ENCODE peak calls at places on chromosomes 6 and 20, in seven cellular contexts. V is CD8-positive, alpha-beta T cell; Q is tibial artery; Z is lung; M is ovary; U is MM.1S; C is PC-9. R is an unnamed sample.

GRCh38 chr6:20584100-20584731 is 50.0 kb downstream of the CDKAL1 start:
- DNase-seq in V (no peak), Q (no peak), Z (no peak), M (no peak), U (no peak), C (no peak), R (no peak)

GRCh38 chr20:10319855-10320254 is 101.2 kb downstream of the SNAP25 start:
- DNase-seq in V (no peak), Q (no peak), Z (no peak), M (no peak), U (no peak), C (no peak), R (no peak)

GRCh38 chr20:1895674-1896496 is 678 bp downstream of the SIRPA start:
- DNase-seq in V (no peak), Q (peak; percentile 75), Z (no peak), M (no peak), U (no peak), C (no peak), R (no peak)

GRCh38 chr20:35215066-35215956 is 11.2 kb upstream of the MMP24 start:
- DNase-seq in V (no peak), Q (no peak), Z (no peak), M (no peak), U (no peak), C (peak; percentile 98), R (peak; percentile 92)

GRCh38 chr6:150775400-150775799 is 90.1 kb upstream of the MTHFD1L start:
- DNase-seq in V (no peak), Q (no peak), Z (no peak), M (no peak), U (no peak), C (no peak), R (no peak)

GRCh38 chr6:101607286-101607685 is 213.8 kb downstream of the GRIK2 start:
- DNase-seq in V (no peak), Q (no peak), Z (no peak), M (no peak), U (no peak), C (no peak), R (no peak)

GRCh38 chr20:16709017-16709416 is 20.8 kb upstream of the SNRPB2 start:
- DNase-seq in V (no peak), Q (no peak), Z (no peak), M (no peak), U (peak; percentile 69), C (no peak), R (no peak)

GRCh38 chr6:149935246-149935645 is 6.6 kb upstream of the ULBP2 start:
- DNase-seq in V (no peak), Q (no peak), Z (no peak), M (no peak), U (no peak), C (no peak), R (no peak)

GRCh38 chr6:168206186-168206585 is 113.4 kb downstream of the DACT2 start:
- DNase-seq in V (no peak), Q (peak; percentile 77), Z (no peak), M (no peak), U (no peak), C (no peak), R (no peak)

GRCh38 chr6:127618729-127619128 is 41.8 kb downstream of the C6orf58 start:
- DNase-seq in V (no peak), Q (no peak), Z (no peak), M (no peak), U (no peak), C (peak; percentile 21), R (peak; percentile 32)

GRCh38 chr6:15246217-15247211 is 645 bp downstream of the JARID2 start:
- DNase-seq in V (no peak), Q (no peak), Z (no peak), M (no peak), U (peak; percentile 48), C (no peak), R (no peak)

GRCh38 chr6:88141641-88142298 is 24.4 kb downstream of the CNR1 start:
- DNase-seq in V (no peak), Q (no peak), Z (no peak), M (no peak), U (no peak), C (no peak), R (no peak)

GRCh38 chr20:58891686-58892125 is 39.2 kb downstream of the GNAS start:
- DNase-seq in V (peak; percentile 68), Q (peak; percentile 74), Z (no peak), M (peak; percentile 41), U (peak; percentile 40), C (no peak), R (no peak)

GRCh38 chr6:157615411-157615763 is 207.7 kb upstream of the SNX9 start:
- DNase-seq in V (no peak), Q (peak; percentile 24), Z (no peak), M (no peak), U (no peak), C (peak; percentile 36), R (no peak)

GRCh38 chr6:134169881-134170486 is 117.6 kb upstream of the SLC2A12 start:
- DNase-seq in V (peak; percentile 47), Q (no peak), Z (no peak), M (no peak), U (no peak), C (peak; percentile 34), R (peak; percentile 39)

GRCh38 chr6:85912582-85912981 is 269.9 kb upstream of the SYNCRIP start:
- DNase-seq in V (no peak), Q (no peak), Z (no peak), M (no peak), U (no peak), C (no peak), R (no peak)

GRCh38 chr20:48750941-48751620 is 76.7 kb downstream of the PREX1 start:
- DNase-seq in V (peak; percentile 81), Q (no peak), Z (peak; percentile 58), M (no peak), U (no peak), C (no peak), R (no peak)

DNA sequence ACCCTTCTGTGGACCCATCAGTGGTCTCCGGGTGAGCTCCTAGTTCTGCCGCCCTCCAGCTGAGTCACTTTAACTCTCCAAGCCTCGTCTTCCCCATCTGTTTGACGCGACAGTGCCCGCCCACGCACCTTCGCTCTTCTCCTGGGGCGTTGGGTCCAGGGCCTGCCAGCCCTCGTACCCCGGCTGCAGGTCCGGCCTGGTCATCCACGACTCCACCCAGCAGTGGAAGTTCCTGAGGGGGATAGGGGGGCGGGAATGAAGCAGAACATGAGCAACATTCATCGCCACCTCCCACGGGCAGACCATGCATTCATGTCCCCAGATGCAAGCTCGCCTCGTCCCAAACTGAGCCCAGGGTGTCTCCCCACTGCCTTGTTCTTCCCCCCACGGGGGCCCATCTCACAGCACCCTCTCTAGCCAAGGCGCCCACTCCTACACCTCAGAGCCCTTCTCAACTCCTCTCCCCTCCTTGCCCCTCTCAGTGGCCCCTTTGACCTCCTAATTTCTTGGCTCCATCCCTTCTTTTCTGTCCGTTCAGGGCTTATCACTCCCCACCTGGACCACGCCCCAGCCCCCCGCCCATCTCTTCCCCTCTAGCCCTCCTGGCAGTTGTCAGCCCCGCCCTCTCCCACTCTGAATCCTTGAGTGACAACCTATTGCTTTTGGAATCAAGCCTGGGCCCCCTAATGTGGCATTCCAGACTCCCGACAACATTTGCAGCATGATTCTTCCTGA is 23.7 kb downstream of the TGM2 start:
- DNase-seq in V (no peak), Q (peak; percentile 57), Z (no peak), M (no peak), U (no peak), C (no peak), R (no peak)
- H3K4me1 ChIP-seq in V (no peaks in the 10 kb centered on the region), Q (peaks cover 37% of the 10 kb centered on the region), Z (peaks cover 27% of the 10 kb centered on the region), M (peaks cover 17% of the 10 kb centered on the region), U (peaks cover 18% of the 10 kb centered on the region), C (peaks cover 60% of the 10 kb centered on the region), R (peaks cover 25% of the 10 kb centered on the region)

DNA sequence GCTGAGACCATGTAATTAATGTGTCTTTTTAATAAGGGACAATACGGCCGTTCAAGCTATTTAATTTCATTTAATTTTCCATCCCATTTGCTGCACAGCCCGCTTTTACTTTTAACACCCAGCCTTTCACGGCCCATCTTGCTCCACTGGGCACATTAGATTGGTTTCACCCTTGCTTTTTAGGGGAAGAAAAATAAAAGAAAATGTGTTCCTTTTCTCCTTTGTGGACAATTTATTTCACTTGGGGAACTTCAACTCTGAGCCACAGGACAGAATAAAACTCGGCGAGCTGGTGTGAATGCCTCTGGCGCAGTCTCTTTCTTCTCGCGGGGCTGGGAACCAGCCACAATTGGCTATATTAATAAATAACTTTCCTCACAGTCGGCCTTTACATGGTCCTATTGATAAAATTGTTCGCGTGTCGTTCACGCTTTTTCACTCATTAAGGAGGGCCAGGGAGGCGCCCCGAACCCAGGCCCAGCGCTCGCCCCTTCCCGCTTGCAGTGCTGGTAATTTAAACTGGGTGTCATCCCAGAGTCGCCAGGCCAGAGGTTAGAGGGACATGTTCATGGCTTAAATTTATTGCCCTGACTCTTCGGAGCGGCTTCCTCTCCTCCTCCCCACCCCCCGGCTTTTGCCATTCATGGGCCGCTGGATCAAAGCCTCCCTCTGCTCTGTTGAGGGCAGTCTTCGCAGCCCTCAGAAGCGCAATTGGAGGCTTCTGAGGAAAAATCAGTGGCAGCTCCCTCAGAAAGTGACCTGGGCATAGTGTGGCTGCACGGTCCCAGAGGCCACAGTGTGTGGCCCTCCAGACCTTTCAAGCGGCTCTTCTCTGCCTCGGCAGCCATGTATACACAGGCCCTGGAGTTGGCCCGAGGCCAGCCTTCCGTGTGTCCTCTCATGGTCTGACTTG is 2.2 kb upstream of the PRDM13 start:
- DNase-seq in V (no peak), Q (no peak), Z (no peak), M (no peak), U (no peak), C (no peak), R (no peak)
- H3K27me3 ChIP-seq in V (peaks cover 70% of the 10 kb centered on the region), Q (peaks cover 95% of the 10 kb centered on the region), Z (peaks cover 14% of the 10 kb centered on the region), M (peaks cover 2% of the 10 kb centered on the region), U (peaks cover 23% of the 10 kb centered on the region), C (peaks cover 3% of the 10 kb centered on the region), R (peaks cover 100% of the 10 kb centered on the region)

DNA sequence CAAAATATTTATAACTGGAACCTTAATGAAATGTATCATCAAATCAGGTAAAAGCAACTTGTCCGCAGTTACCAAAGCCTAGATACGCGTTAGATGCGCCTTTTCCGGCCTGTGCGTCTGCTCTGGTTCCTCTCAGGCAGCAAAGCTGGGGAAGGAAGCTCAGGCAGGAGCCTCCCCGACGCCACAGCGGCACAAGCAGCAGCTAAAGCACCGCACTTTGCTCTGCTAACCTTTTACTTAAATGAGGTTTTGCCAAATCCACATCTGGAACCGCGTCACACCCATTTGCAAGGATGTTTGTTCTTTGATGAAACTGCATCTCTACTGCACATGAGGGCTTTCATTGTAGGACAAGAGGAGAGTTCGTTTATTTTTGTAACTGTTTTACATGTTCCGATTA is 36.8 kb downstream of the THBS2 start:
- DNase-seq in V (no peak), Q (no peak), Z (no peak), M (no peak), U (no peak), C (no peak), R (no peak)
- H3K27ac ChIP-seq in V (no peak overlapping the region), Q (no peak overlapping the region), Z (no peak overlapping the region), M (no peak overlapping the region), U (no peak overlapping the region), C (no peak overlapping the region), R (no peak overlapping the region)

GRCh38 chr6:166542580-166542912 is 43.9 kb downstream of the RAMACL start:
- DNase-seq in V (no peak), Q (peak; percentile 53), Z (peak; percentile 42), M (no peak), U (no peak), C (peak; percentile 76), R (no peak)

GRCh38 chr6:166541876-166542579 is 44.5 kb downstream of the RAMACL start:
- DNase-seq in V (no peak), Q (peak; percentile 24), Z (no peak), M (no peak), U (no peak), C (no peak), R (no peak)

GRCh38 chr6:166543603-166544293 is 42.7 kb downstream of the RAMACL start:
- DNase-seq in V (no peak), Q (peak; percentile 12), Z (no peak), M (no peak), U (no peak), C (no peak), R (no peak)

GRCh38 chr6:166540631-166541331 is 45.7 kb downstream of the RAMACL start:
- DNase-seq in V (peak; percentile 66), Q (peak; percentile 64), Z (no peak), M (no peak), U (no peak), C (no peak), R (no peak)

GRCh38 chr6:166541366-166541765 is 45.1 kb downstream of the RAMACL start:
- DNase-seq in V (no peak), Q (no peak), Z (no peak), M (no peak), U (no peak), C (no peak), R (no peak)
- H3K4me1 ChIP-seq in V (peaks cover 9% of the 10 kb centered on the region), Q (no peaks in the 10 kb centered on the region), Z (peaks cover 5% of the 10 kb centered on the region), M (peaks cover 6% of the 10 kb centered on the region), U (no peaks in the 10 kb centered on the region), C (peaks cover 17% of the 10 kb centered on the region), R (no peaks in the 10 kb centered on the region)

R was measured in foreskin keratinocyte.